ENCODE peak calls at places on chromosomes 11 and 22, in four cellular contexts. U is iPS DF 6.9, D is substantia nigra, I is body of pancreas. F is an unnamed sample.

GRCh38 chr11:131025020-131025419 is 108.7 kb upstream of the SNX19 start:
- DNase-seq in U (peak; percentile 33), D (no peak), I (no peak), F (peak; percentile 9)

GRCh38 chr11:135027461-135027860 is 615.4 kb upstream of the B3GAT1 start:
- DNase-seq in U (peak; percentile 52), D (no peak), I (peak; percentile 51), F (peak; percentile 65)

GRCh38 chr11:206002-206384 is 1.2 kb downstream of the BET1L start:
- DNase-seq in U (no peak), D (no peak), I (no peak), F (no peak)

GRCh38 chr22:30941363-30941740 is 27.2 kb downstream of the MORC2 start:
- DNase-seq in U (no peak), D (no peak), I (no peak), F (no peak)

GRCh38 chr11:82927264-82927880 is 25.8 kb downstream of the DDIAS start:
- DNase-seq in U (peak; percentile 16), D (no peak), I (no peak), F (peak; percentile 26)

GRCh38 chr11:3920148-3920852 is 64.8 kb downstream of the STIM1 start:
- DNase-seq in U (no peak), D (no peak), I (no peak), F (no peak)

GRCh38 chr11:66629356-66629755 is 9.1 kb upstream of the RBM4 start:
- DNase-seq in U (no peak), D (no peak), I (no peak), F (no peak)

GRCh38 chr11:83689062-83689461 is 402.9 kb upstream of the CCDC90B start:
- DNase-seq in U (no peak), D (no peak), I (no peak), F (no peak)

GRCh38 chr11:100629671-100630070 is 57.4 kb upstream of the ARHGAP42 start:
- DNase-seq in U (no peak), D (no peak), I (no peak), F (no peak)

GRCh38 chr22:45562537-45563361 is 60.1 kb downstream of the FBLN1 start:
- DNase-seq in U (no peak), D (no peak), I (no peak), F (no peak)

GRCh38 chr11:44755553-44756505 is 29.1 kb downstream of the TSPAN18 start:
- DNase-seq in U (no peak), D (no peak), I (no peak), F (no peak)

GRCh38 chr11:106697058-106697457 is 321.2 kb downstream of the GUCY1A2 start:
- DNase-seq in U (no peak), D (no peak), I (no peak), F (no peak)

GRCh38 chr11:106077609-106078517 is at the start of gene AASDHPPT:
- DNase-seq in U (no peak), D (no peak), I (peak; percentile 58), F (no peak)

GRCh38 chr11:129248618-129249017 is 56.5 kb upstream of the ARHGAP32 start:
- DNase-seq in U (no peak), D (no peak), I (no peak), F (no peak)

GRCh38 chr11:75776546-75776945 is 8.0 kb downstream of the DGAT2 start:
- DNase-seq in U (no peak), D (no peak), I (no peak), F (no peak)

GRCh38 chr22:38038426-38038825 is 18.8 kb upstream of the PICK1 start:
- DNase-seq in U (no peak), D (peak; percentile 61), I (no peak), F (no peak)

GRCh38 chr11:69928124-69928523 is 108.9 kb upstream of the FGF3 start:
- DNase-seq in U (no peak), D (no peak), I (no peak), F (no peak)

GRCh38 chr11:47056261-47056915 is 119.8 kb downstream of the CSTPP1 start:
- DNase-seq in U (no peak), D (no peak), I (no peak), F (no peak)
- H3K27ac ChIP-seq in U (no peak overlapping the region), D (no peak overlapping the region), I (no peak overlapping the region), F (no peak overlapping the region)

DNA sequence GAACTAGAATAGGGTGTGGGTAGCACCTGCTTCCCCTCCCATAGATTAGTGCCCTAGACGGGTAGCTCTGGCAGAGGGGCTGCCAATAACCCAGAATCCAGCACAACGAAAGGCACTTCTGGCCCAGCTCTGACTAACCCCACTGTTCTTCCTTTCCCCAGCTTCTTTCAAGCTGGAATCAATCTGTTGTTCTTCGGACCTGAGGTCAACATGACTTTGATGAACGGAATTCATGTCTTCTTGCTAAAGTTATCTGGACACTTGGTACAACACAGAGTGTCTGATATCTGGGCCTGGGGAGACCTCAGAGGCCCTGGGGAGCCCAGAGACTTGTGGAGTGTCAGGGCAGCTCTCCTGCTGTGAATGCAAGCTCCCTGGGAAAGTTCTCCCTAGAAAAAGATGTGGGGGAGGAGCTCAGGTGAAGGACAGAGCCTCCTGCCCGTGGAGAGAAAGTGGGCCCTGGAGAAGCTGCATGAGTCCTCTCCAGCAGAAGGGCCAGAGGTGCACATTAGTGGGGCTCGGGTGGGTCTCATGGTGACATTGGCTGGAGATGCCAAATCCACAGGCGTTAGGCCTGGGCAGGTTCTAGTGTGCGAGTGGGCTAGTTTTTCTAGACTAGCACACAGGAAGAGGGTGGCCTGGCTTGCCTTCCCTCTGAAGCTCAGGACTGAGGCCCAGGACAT is 6.3 kb downstream of the KCNJ11 start:
- DNase-seq in U (no peak), D (no peak), I (no peak), F (no peak)
- H3K27ac ChIP-seq in U (no peak overlapping the region), D (no peak overlapping the region), I (no peak overlapping the region), F (no peak overlapping the region)

DNA sequence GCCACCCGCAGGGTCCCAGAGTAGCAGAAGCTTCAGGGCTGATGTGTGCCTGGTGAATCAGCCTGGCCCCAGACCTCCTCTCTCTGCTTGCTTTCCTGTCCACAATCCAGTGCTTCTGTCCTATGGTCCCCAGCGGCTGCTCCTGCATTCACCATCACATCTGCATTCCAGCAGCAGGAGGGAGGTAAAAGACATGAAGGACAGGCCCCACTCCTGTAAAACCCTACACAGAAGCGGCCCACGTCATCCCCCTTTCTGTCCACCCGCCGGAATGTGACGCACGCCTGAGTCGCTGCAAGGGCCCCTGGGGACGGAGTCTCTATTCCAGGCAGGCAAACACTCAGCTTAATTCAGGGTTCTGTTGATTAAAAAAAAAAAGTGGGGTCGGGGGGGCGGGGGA is 58.3 kb downstream of the CDKN1C start:
- DNase-seq in U (no peak), D (no peak), I (no peak), F (no peak)
- H3K27ac ChIP-seq in U (no peak overlapping the region), D (no peak overlapping the region), I (peak overlapping the region; percentile 83), F (no peak overlapping the region)

GRCh38 chr22:33918676-33919590 is 1.3 kb downstream of the LARGE1 start:
- DNase-seq in U (no peak), D (no peak), I (no peak), F (no peak)
- H3K27ac ChIP-seq in U (no peak overlapping the region), D (no peak overlapping the region), I (peak overlapping the region; percentile 69), F (no peak overlapping the region)

GRCh38 chr22:43088979-43089717 is at the start of gene TTLL1:
- DNase-seq in U (peak; percentile 50), D (peak; percentile 56), I (peak; percentile 93), F (peak; percentile 62)

GRCh38 chr22:43085658-43086606 is 3.3 kb downstream of the TTLL1 start:
- DNase-seq in U (no peak), D (no peak), I (no peak), F (no peak)

GRCh38 chr22:43092085-43092484 is 2.9 kb upstream of the TTLL1 start:
- DNase-seq in U (no peak), D (no peak), I (no peak), F (no peak)

GRCh38 chr22:43090130-43090789 is 1.1 kb upstream of the TTLL1 start:
- DNase-seq in U (no peak), D (no peak), I (peak; percentile 63), F (no peak)

GRCh38 chr22:43088616-43088978 is 594 bp downstream of the TTLL1 start:
- DNase-seq in U (no peak), D (no peak), I (no peak), F (no peak)
- H3K27ac ChIP-seq in U (no peak overlapping the region), D (peak overlapping the region; percentile 30), I (peak overlapping the region; percentile 55), F (no peak overlapping the region)

DNA sequence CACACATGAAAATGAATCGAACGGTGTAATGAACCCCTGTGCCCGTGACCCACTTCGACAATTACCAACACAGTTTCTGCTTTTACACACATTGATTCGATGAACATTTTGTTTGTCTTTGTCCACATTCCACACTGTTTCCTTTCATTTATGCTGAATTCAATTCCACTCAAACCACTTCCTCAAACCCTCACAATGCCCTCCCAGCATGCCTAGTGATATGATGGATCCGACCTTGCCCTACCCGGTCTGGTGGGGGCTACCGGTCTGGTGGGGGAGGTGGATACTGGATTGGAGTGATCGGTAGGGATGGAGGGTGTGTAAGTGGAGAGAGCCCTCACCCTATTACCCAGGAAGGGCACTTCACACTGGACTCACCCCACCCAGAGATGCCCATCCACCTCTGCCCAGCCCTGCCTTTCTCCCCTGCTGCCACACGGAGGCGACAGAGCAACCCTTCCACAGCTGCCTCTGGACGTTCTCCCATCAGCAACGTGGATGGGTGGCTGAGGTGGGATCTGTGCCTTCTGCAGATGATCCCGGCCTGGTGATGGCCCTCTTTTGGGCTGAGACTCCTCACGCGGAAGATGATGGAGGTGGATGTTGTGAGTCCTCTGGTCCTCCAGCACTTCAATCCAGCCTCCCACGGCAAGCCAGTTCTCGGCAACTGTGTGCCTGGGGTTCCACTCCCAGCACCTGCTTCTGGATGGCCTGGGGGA is 33.0 kb upstream of the P2RY2 start:
- DNase-seq in U (peak; percentile 41), D (no peak), I (peak; percentile 73), F (peak; percentile 41)
- H3K27ac ChIP-seq in U (no peak overlapping the region), D (no peak overlapping the region), I (peak overlapping the region; percentile 56), F (no peak overlapping the region)